ENCODE peak calls at places on chromosomes 12 and 14, in nine cellular contexts. S, D, E, I, T, P, L, N and Z are unnamed samples.

GRCh38 chr14:87133073-87133815 is 859.7 kb downstream of the GALC start:
- DNase-seq in I (no peak), E (no peak), S (no peak), D (peak; percentile 93), P (no peak), T (no peak), N (no peak), L (no peak), Z (no peak)

GRCh38 chr12:103326190-103326589 is 169.6 kb downstream of the C12orf42 start:
- DNase-seq in I (no peak), P (no peak), S (no peak), E (no peak), L (peak; percentile 43), D (peak; percentile 15), N (peak; percentile 3), T (no peak), Z (no peak)

GRCh38 chr12:53441040-53441833 is at the start of gene PRR13:
- DNase-seq in I (peak; percentile 98), S (peak; percentile 99), T (peak; percentile 99), L (peak; percentile 100), E (peak; percentile 99), N (peak; percentile 96), D (peak; percentile 98), P (peak; percentile 96), Z (peak; percentile 100)

GRCh38 chr14:72549848-72550247 is 344.1 kb downstream of the DPF3 start:
- DNase-seq in D (no peak), T (no peak), S (no peak), P (no peak), I (no peak), L (no peak), N (no peak), E (no peak), Z (no peak)

GRCh38 chr12:51730745-51731144 is 117.8 kb downstream of the FIGNL2 start:
- DNase-seq in S (no peak), E (no peak), T (no peak), N (no peak), L (no peak), P (no peak), D (no peak), I (no peak), Z (no peak)

GRCh38 chr14:74474376-74474775 is 18.7 kb downstream of the NPC2 start:
- DNase-seq in D (no peak), N (no peak), I (no peak), P (no peak), L (no peak), T (no peak), S (no peak), E (no peak), Z (no peak)

GRCh38 chr12:42574879-42575278 is 14.7 kb downstream of the PRICKLE1 start:
- DNase-seq in P (no peak), E (no peak), T (no peak), L (no peak), S (no peak), N (no peak), D (no peak), I (no peak), Z (no peak)

GRCh38 chr12:47741340-47741703 is 16.0 kb upstream of the ENDOU start:
- DNase-seq in N (peak; percentile 34), E (peak; percentile 64), S (peak; percentile 87), I (peak; percentile 65), T (peak; percentile 89), L (no peak), D (peak; percentile 81), P (peak; percentile 82), Z (peak; percentile 41)

GRCh38 chr12:131617179-131617578 is 93.7 kb upstream of the SFSWAP start:
- DNase-seq in L (no peak), P (no peak), D (no peak), T (no peak), E (no peak), N (no peak), S (no peak), I (no peak), Z (no peak)

GRCh38 chr14:37721976-37722659 is 126.7 kb downstream of the TTC6 start:
- DNase-seq in I (no peak), P (no peak), S (no peak), N (no peak), E (no peak), D (peak; percentile 1), L (no peak), T (no peak), Z (no peak)

GRCh38 chr12:12467701-12468218 is 94.9 kb downstream of the DUSP16 start:
- DNase-seq in E (peak; percentile 33), L (no peak), D (no peak), N (no peak), I (peak; percentile 18), S (peak; percentile 65), P (no peak), T (peak; percentile 72), Z (peak; percentile 53)

GRCh38 chr14:65750906-65751305 is 338.4 kb downstream of the FUT8 start:
- DNase-seq in E (no peak), T (no peak), L (no peak), D (no peak), I (no peak), N (no peak), S (no peak), P (no peak), Z (no peak)

GRCh38 chr12:117034249-117034648 is 65.0 kb downstream of the TESC start:
- DNase-seq in T (no peak), S (no peak), L (no peak), D (no peak), P (no peak), N (no peak), I (no peak), E (no peak), Z (no peak)

GRCh38 chr12:92304335-92305066 is 158.9 kb upstream of the BTG1 start:
- DNase-seq in T (no peak), E (no peak), L (no peak), P (no peak), N (no peak), D (no peak), S (no peak), I (no peak), Z (no peak)

GRCh38 chr12:123075591-123076171 is 75.2 kb downstream of the PITPNM2 start:
- DNase-seq in L (peak; percentile 83), I (peak; percentile 38), P (no peak), N (no peak), E (peak; percentile 36), S (peak; percentile 86), T (no peak), D (no peak), Z (peak; percentile 80)

GRCh38 chr12:89593873-89594272 is 68.0 kb upstream of the POC1B start:
- DNase-seq in E (no peak), L (no peak), S (no peak), I (no peak), P (no peak), T (no peak), D (no peak), N (no peak), Z (no peak)

GRCh38 chr12:4322789-4323188 is 1.8 kb downstream of the TIGAR start:
- DNase-seq in S (no peak), T (no peak), E (no peak), L (no peak), N (no peak), P (no peak), I (no peak), D (no peak), Z (no peak)

GRCh38 chr14:101707285-101707842 is 54.1 kb upstream of the PPP2R5C start:
- DNase-seq in N (peak; percentile 76), E (peak; percentile 63), D (peak; percentile 78), P (no peak), S (peak; percentile 73), T (no peak), L (peak; percentile 83), I (no peak), Z (peak; percentile 54)

GRCh38 chr12:108646597-108647190 is 13.0 kb upstream of the SELPLG start:
- DNase-seq in P (no peak), S (no peak), I (no peak), L (no peak), T (no peak), D (no peak), N (no peak), E (no peak), Z (peak; percentile 23)

GRCh38 chr12:79563021-79563739 is 127.6 kb downstream of the PAWR start:
- DNase-seq in I (no peak), E (no peak), D (no peak), S (no peak), T (no peak), N (no peak), L (no peak), P (no peak), Z (no peak)

GRCh38 chr14:97180304-97181200 is 383.4 kb downstream of the VRK1 start:
- DNase-seq in D (peak; percentile 95), N (no peak), S (no peak), T (no peak), L (no peak), I (no peak), E (no peak), P (peak; percentile 18), Z (no peak)

GRCh38 chr12:26014085-26014484 is 55.6 kb downstream of the RASSF8 start:
- DNase-seq in P (no peak), S (no peak), T (no peak), L (no peak), I (no peak), N (no peak), E (no peak), D (no peak), Z (no peak)

GRCh38 chr12:52210925-52211650 is 19.3 kb upstream of the KRT80 start:
- DNase-seq in N (no peak), E (no peak), P (no peak), L (no peak), I (no peak), T (no peak), S (peak; percentile 33), D (no peak), Z (no peak)

GRCh38 chr12:21823581-21823980 is 49.1 kb upstream of the KCNJ8 start:
- DNase-seq in N (no peak), P (no peak), L (no peak), E (peak; percentile 36), T (peak; percentile 70), I (no peak), D (no peak), S (no peak), Z (no peak)

GRCh38 chr12:127516467-127516866 is 750.5 kb upstream of the TMEM132C start:
- DNase-seq in L (no peak), I (no peak), T (no peak), D (no peak), P (no peak), S (no peak), N (no peak), E (no peak), Z (no peak)

GRCh38 chr12:25557830-25558436 is 4.8 kb upstream of the LMNTD1 start:
- DNase-seq in E (no peak), N (peak; percentile 10), S (no peak), I (no peak), P (no peak), D (peak; percentile 36), L (no peak), T (no peak), Z (no peak)

GRCh38 chr14:70061108-70061507 is 127.6 kb downstream of the SLC8A3 start:
- DNase-seq in D (peak; percentile 70), I (no peak), P (no peak), T (no peak), N (no peak), L (no peak), E (no peak), S (no peak), Z (no peak)

GRCh38 chr14:67487937-67488893 is at the start of gene TMEM229B:
- DNase-seq in D (peak; percentile 75), L (no peak), I (peak; percentile 39), E (peak; percentile 38), N (peak; percentile 92), P (peak; percentile 79), T (no peak), S (peak; percentile 87), Z (peak; percentile 82)

GRCh38 chr14:86015511-86015910 is 485.6 kb downstream of the FLRT2 start:
- DNase-seq in E (no peak), D (no peak), P (no peak), N (no peak), L (no peak), S (no peak), T (no peak), I (no peak), Z (no peak)

GRCh38 chr12:65943388-65944137 is 119.3 kb downstream of the HMGA2 start:
- DNase-seq in E (no peak), D (no peak), I (no peak), L (no peak), P (no peak), T (no peak), N (no peak), S (no peak), Z (no peak)

GRCh38 chr14:72544615-72545387 is 349.1 kb downstream of the DPF3 start:
- DNase-seq in T (no peak), P (no peak), E (no peak), I (no peak), N (no peak), L (peak; percentile 86), S (no peak), D (no peak), Z (no peak)